ENCODE peak calls at places on chromosome 21, in eight cellular contexts. Q is stomach, X is transverse colon, C is tibial nerve, B is sigmoid colon, V is H1, N is K562, R is ovary. U is an unnamed sample.

GRCh38 chr21:34635307-34635706 is 20.4 kb upstream of the RCAN1 start:
- DNase-seq in R (no peak), N (peak; percentile 67), C (no peak), Q (no peak), X (no peak), V (peak; percentile 77), B (no peak), U (no peak)

GRCh38 chr21:38853421-38853919 is 47.7 kb downstream of the ETS2 start:
- DNase-seq in B (no peak), C (no peak), Q (peak; percentile 53), N (no peak), R (no peak), X (no peak), V (peak; percentile 37), U (peak; percentile 66)

GRCh38 chr21:38869946-38870345 is 64.2 kb downstream of the ETS2 start:
- DNase-seq in X (no peak), Q (no peak), C (no peak), R (no peak), N (no peak), V (no peak), B (no peak), U (no peak)

GRCh38 chr21:23664193-23664694 is 1943.0 kb downstream of the MRPL39 start:
- DNase-seq in R (no peak), X (no peak), N (no peak), C (no peak), B (no peak), V (no peak), Q (no peak), U (no peak)

GRCh38 chr21:14376854-14377253 is 6.1 kb downstream of the HSPA13 start:
- DNase-seq in B (no peak), N (no peak), Q (no peak), X (no peak), V (no peak), R (no peak), C (no peak), U (no peak)

GRCh38 chr21:16678479-16678878 is 834.4 kb upstream of the CXADR start:
- DNase-seq in B (no peak), C (no peak), V (no peak), N (no peak), R (no peak), X (no peak), Q (no peak), U (no peak)

GRCh38 chr21:29077651-29078090 is 4.2 kb upstream of the CCT8 start:
- DNase-seq in N (no peak), C (no peak), V (no peak), R (no peak), B (no peak), X (no peak), Q (no peak), U (no peak)

GRCh38 chr21:39088831-39089380 is 94.3 kb downstream of the PSMG1 start:
- DNase-seq in C (no peak), V (no peak), N (peak; percentile 36), B (no peak), R (no peak), X (no peak), Q (no peak), U (no peak)

GRCh38 chr21:33834801-33835500 is 80.7 kb downstream of the ATP5PO start:
- DNase-seq in N (no peak), X (no peak), R (no peak), V (no peak), C (no peak), Q (no peak), B (no peak), U (no peak)

GRCh38 chr21:35616090-35616489 is 444.2 kb downstream of the SETD4 start:
- DNase-seq in Q (no peak), N (no peak), X (no peak), R (no peak), V (no peak), C (peak; percentile 13), B (no peak), U (no peak)

GRCh38 chr21:41767606-41768370 is 936 bp upstream of the RIPK4 start:
- DNase-seq in V (no peak), B (peak; percentile 33), N (no peak), Q (no peak), R (no peak), C (no peak), X (no peak), U (no peak)

GRCh38 chr21:41768371-41769042 is 1.7 kb upstream of the RIPK4 start:
- DNase-seq in V (no peak), N (no peak), C (no peak), Q (peak; percentile 78), B (peak; percentile 63), R (no peak), X (peak; percentile 84), U (no peak)

GRCh38 chr21:41766051-41766882 is 585 bp downstream of the RIPK4 start:
- DNase-seq in R (no peak), V (peak; percentile 75), C (no peak), N (no peak), B (peak; percentile 53), X (no peak), Q (no peak), U (no peak)

GRCh38 chr21:41765393-41765950 is 1.4 kb downstream of the RIPK4 start:
- DNase-seq in B (peak; percentile 29), N (no peak), R (no peak), V (no peak), X (no peak), C (no peak), Q (no peak), U (no peak)

DNA sequence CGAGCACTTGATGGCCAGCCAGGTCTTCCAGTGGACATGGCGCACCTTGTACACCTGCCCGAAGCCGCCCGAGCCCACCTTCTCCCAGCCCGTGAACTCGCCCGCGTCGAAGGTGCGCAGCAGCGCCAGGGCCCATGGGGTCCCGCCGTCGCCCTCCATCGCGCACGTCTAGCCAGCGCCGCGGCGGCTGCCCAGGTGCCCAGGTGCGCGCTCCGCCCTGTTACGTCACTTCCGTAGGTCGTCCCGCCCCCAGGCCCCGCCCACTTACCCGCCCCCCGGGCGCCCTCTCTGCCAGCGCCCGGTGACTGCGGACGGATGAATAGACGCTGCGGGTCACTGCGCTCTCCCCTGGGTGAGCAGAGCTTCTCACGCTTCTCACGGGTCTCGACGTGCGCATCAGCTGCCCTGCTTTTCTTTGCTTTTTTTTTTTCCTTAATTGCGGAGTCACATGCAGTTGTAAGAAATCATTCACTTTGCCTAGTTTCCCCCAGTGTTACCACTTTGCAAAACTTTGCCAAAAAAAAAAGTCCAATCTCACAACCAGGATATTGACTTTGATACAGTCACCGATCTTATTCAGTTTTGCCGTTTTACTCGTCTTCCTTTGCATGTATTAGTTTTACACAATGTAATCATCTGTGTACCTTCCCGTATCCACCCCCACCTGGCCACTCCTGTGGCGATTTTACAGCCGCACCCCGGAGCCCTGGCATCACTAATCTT is at the start of gene RIPK4:
- DNase-seq in C (no peak), N (no peak), Q (peak; percentile 92), R (no peak), B (peak; percentile 53), V (peak; percentile 88), X (peak; percentile 89), U (no peak)
- TF ChIP-seq POLR2A in C (no peak), N (no peak), Q (no peak), R (no peak), B (peak; percentile 62), V (no peak), X (peak; percentile 90), U (no peak)

GRCh38 chr21:15521644-15522001 is 208.2 kb upstream of the USP25 start:
- DNase-seq in R (no peak), Q (no peak), C (no peak), V (no peak), X (no peak), B (no peak), N (no peak), U (no peak)
- TF ChIP-seq EP300 in R (no peak), Q (no peak), C (no peak), V (no peak), X (no peak), B (no peak), N (no peak), U (no peak)

GRCh38 chr21:44706026-44706705 is 5.2 kb downstream of the TSPEAR start:
- DNase-seq in C (no peak), V (peak; percentile 56), R (peak; percentile 11), N (no peak), X (no peak), B (no peak), Q (peak; percentile 9), U (no peak)

GRCh38 chr21:44703731-44704635 is 7.0 kb downstream of the KRTAP10-12 start:
- DNase-seq in R (no peak), B (no peak), X (no peak), V (no peak), C (no peak), N (no peak), Q (no peak), U (peak; percentile 82)

GRCh38 chr21:44702111-44702972 is 5.4 kb downstream of the KRTAP10-12 start:
- DNase-seq in B (no peak), V (no peak), N (no peak), R (no peak), X (no peak), Q (no peak), C (no peak), U (peak; percentile 74)

GRCh38 chr21:44702973-44703730 is 6.2 kb downstream of the KRTAP10-12 start:
- DNase-seq in X (no peak), V (no peak), Q (no peak), R (no peak), B (no peak), C (no peak), N (no peak), U (peak; percentile 91)

GRCh38 chr21:44704636-44705001 is 6.8 kb downstream of the TSPEAR start:
- DNase-seq in X (no peak), B (peak; percentile 34), R (peak; percentile 18), Q (no peak), N (no peak), C (no peak), V (peak; percentile 67), U (peak; percentile 87)
- H3K27me3 ChIP-seq in X (peaks cover 86% of the 10 kb centered on the region), B (peaks cover 74% of the 10 kb centered on the region), R (no peaks in the 10 kb centered on the region), Q (peaks cover 15% of the 10 kb centered on the region), N (peaks cover 77% of the 10 kb centered on the region), C (no peaks in the 10 kb centered on the region), V (peaks cover 22% of the 10 kb centered on the region), U (peaks cover 43% of the 10 kb centered on the region)

GRCh38 chr21:32278518-32279376 is at the start of gene MIS18A:
- DNase-seq in N (peak; percentile 99), V (peak; percentile 97), C (peak; percentile 89), X (peak; percentile 97), B (peak; percentile 97), R (peak; percentile 98), Q (peak; percentile 98), U (peak; percentile 98)
- TF ChIP-seq POLR2A in N (peak; percentile 96), V (no peak), C (no peak), X (peak; percentile 43), B (no peak), R (peak; percentile 57), Q (no peak), U (no peak)

GRCh38 chr21:37264808-37265207 is 2.3 kb downstream of the VPS26C start:
- DNase-seq in X (no peak), V (no peak), Q (no peak), C (no peak), R (no peak), B (no peak), N (no peak), U (no peak)

GRCh38 chr21:37269481-37269880 is 2.3 kb upstream of the VPS26C start:
- DNase-seq in C (no peak), N (no peak), Q (no peak), V (peak; percentile 31), B (no peak), R (no peak), X (no peak), U (no peak)

GRCh38 chr21:37268186-37268503 is 1.0 kb upstream of the VPS26C start:
- DNase-seq in B (no peak), R (no peak), Q (no peak), V (no peak), N (no peak), X (no peak), C (no peak), U (no peak)

GRCh38 chr21:37267269-37268185 is at the start of gene VPS26C:
- DNase-seq in X (peak; percentile 99), N (peak; percentile 93), Q (peak; percentile 98), R (peak; percentile 99), C (peak; percentile 95), V (peak; percentile 94), B (peak; percentile 99), U (peak; percentile 99)

GRCh38 chr21:37266515-37267221 is 466 bp downstream of the VPS26C start:
- DNase-seq in C (no peak), N (no peak), R (peak; percentile 76), X (no peak), B (peak; percentile 77), Q (peak; percentile 60), V (peak; percentile 74), U (no peak)
- TF ChIP-seq EP300 in C (no peak), N (no peak), R (no peak), X (no peak), B (no peak), Q (no peak), V (no peak), U (no peak)

U was measured in esophagus muscularis mucosa.